ENCODE peak calls at places on chromosomes 11 and 22, in seven cellular contexts. Z is activated CD4-positive, alpha-beta T cell treated with anti-CD3 and anti-CD28 coated beads, Interleukin-2, amount 10 ng/mL, durations not matched to agents 7 days and 5 days; Y is hypothalamus; I is BJ; F is activated effector memory CD4-positive, alpha-beta T cell treated with anti-CD3 and anti-CD28 coated beads, Interleukin-2, amount 50 U/mL, for 16 hours; A is AG09309; Q is ureter. S is an unnamed sample.
A peak's percentile ranks its signal among the peaks of the same experiment; 100 is the strongest.

GRCh38 chr11:8608646-8609045 is 14.6 kb upstream of the STK33 start:
- DNase-seq in Z (no peak), Y (no peak), I (no peak), F (no peak), A (no peak), Q (no peak), S (no peak)

GRCh38 chr22:39144101-39144815 is 8.2 kb downstream of the CBX7 start:
- DNase-seq in Z (peak; percentile 76), Y (no peak), I (no peak), F (peak; percentile 85), A (peak; percentile 14), Q (no peak), S (no peak)

GRCh38 chr11:66289548-66290331 is 797 bp upstream of the YIF1A start:
- DNase-seq in Z (peak; percentile 85), Y (peak; percentile 69), I (no peak), F (peak; percentile 93), A (peak; percentile 33), Q (no peak), S (no peak)

GRCh38 chr11:48019230-48019584 is 38.8 kb downstream of the PTPRJ start:
- DNase-seq in Z (no peak), Y (no peak), I (no peak), F (no peak), A (no peak), Q (peak; percentile 47), S (no peak)

GRCh38 chr11:65821107-65821506 is 12.7 kb upstream of the SNX32 start:
- DNase-seq in Z (no peak), Y (no peak), I (no peak), F (no peak), A (no peak), Q (no peak), S (no peak)

GRCh38 chr11:30889116-30889765 is 303.1 kb upstream of the MPPED2 start:
- DNase-seq in Z (no peak), Y (no peak), I (no peak), F (no peak), A (no peak), Q (no peak), S (no peak)

GRCh38 chr22:38207898-38208432 is 6.2 kb downstream of the MAFF start:
- DNase-seq in Z (no peak), Y (no peak), I (no peak), F (no peak), A (no peak), Q (no peak), S (no peak)

GRCh38 chr11:128859563-128860441 is 7.3 kb downstream of the KCNJ1 start:
- DNase-seq in Z (peak; percentile 75), Y (peak; percentile 16), I (no peak), F (peak; percentile 92), A (no peak), Q (peak; percentile 68), S (no peak)

GRCh38 chr11:82225930-82226329 is 507.7 kb downstream of the FAM181B start:
- DNase-seq in Z (no peak), Y (no peak), I (no peak), F (no peak), A (no peak), Q (no peak), S (no peak)

GRCh38 chr11:78338138-78338537 is 79.5 kb downstream of the GAB2 start:
- DNase-seq in Z (no peak), Y (no peak), I (no peak), F (no peak), A (no peak), Q (no peak), S (no peak)

GRCh38 chr22:36465232-36466021 is 16.0 kb downstream of the TXN2 start:
- DNase-seq in Z (no peak), Y (no peak), I (no peak), F (no peak), A (no peak), Q (no peak), S (peak; percentile 57)

GRCh38 chr22:49962751-49963646 is 2.4 kb downstream of the PIM3 start:
- DNase-seq in Z (no peak), Y (no peak), I (no peak), F (no peak), A (no peak), Q (peak; percentile 62), S (no peak)

GRCh38 chr22:50074056-50074455 is 11.2 kb downstream of the MLC1 start:
- DNase-seq in Z (no peak), Y (no peak), I (no peak), F (no peak), A (no peak), Q (no peak), S (no peak)

GRCh38 chr11:66734215-66734614 is 5.2 kb upstream of the SPTBN2 start:
- DNase-seq in Z (no peak), Y (no peak), I (no peak), F (no peak), A (no peak), Q (no peak), S (no peak)

GRCh38 chr11:12235945-12236743 is 125.8 kb downstream of the MICAL2 start:
- DNase-seq in Z (peak; percentile 75), Y (no peak), I (no peak), F (peak; percentile 73), A (peak; percentile 68), Q (no peak), S (no peak)

GRCh38 chr22:43317252-43317651 is 25.9 kb downstream of the SCUBE1 start:
- DNase-seq in Z (no peak), Y (no peak), I (no peak), F (no peak), A (no peak), Q (no peak), S (no peak)

GRCh38 chr11:46290598-46291309 is 13.3 kb downstream of the CREB3L1 start:
- DNase-seq in Z (no peak), Y (no peak), I (peak; percentile 85), F (no peak), A (peak; percentile 94), Q (peak; percentile 89), S (peak; percentile 94)

GRCh38 chr22:19843857-19844422 is 10.7 kb downstream of the GNB1L start:
- DNase-seq in Z (no peak), Y (no peak), I (no peak), F (no peak), A (no peak), Q (no peak), S (no peak)

S was measured in AG04449.